ENCODE peak calls at places on chromosomes 1 and 21, in seven cellular contexts. X is aorta; W is Karpas-422; D is cardiac muscle cell; G is CD8-positive, alpha-beta T cell; P is stomach; Q is lung. M is an unnamed sample. For H3K4me1, the result is how much of the 10 kb centered on the place peaks cover.

GRCh38 chr1:36223373-36223995 is 759 bp upstream of the THRAP3 start:
- DNase-seq in X (no peak), W (peak), D (peak), G (peak), P (no peak), Q (no peak), M (peak)

GRCh38 chr1:43719063-43719462 is 11.7 kb downstream of the ST3GAL3 start:
- DNase-seq in X (no peak), W (no peak), D (peak), G (no peak), P (no peak), Q (no peak), M (no peak)

GRCh38 chr1:108041360-108042143 is 76.6 kb upstream of the VAV3 start:
- DNase-seq in X (no peak), W (peak), D (peak), G (no peak), P (no peak), Q (no peak), M (no peak)

GRCh38 chr1:17636612-17637011 is 97.1 kb downstream of the ARHGEF10L start:
- DNase-seq in X (no peak), W (no peak), D (no peak), G (no peak), P (no peak), Q (no peak), M (no peak)

GRCh38 chr1:244761279-244761678 is 74.2 kb upstream of the COX20 start:
- DNase-seq in X (peak), W (no peak), D (no peak), G (no peak), P (no peak), Q (no peak), M (no peak)

GRCh38 chr1:8663915-8664331 is 153.5 kb downstream of the RERE start:
- DNase-seq in X (no peak), W (no peak), D (peak), G (no peak), P (peak), Q (no peak), M (peak)

GRCh38 chr1:39174400-39175081 is 30.0 kb upstream of the MACF1 start:
- DNase-seq in X (no peak), W (no peak), D (no peak), G (no peak), P (no peak), Q (no peak), M (no peak)

GRCh38 chr1:193937308-193937707 is 750.9 kb upstream of the B3GALT2 start:
- DNase-seq in X (no peak), W (no peak), D (no peak), G (no peak), P (no peak), Q (no peak), M (no peak)

GRCh38 chr21:36706951-36707762 is 8.2 kb downstream of the SIM2 start:
- DNase-seq in X (peak), W (no peak), D (peak), G (no peak), P (no peak), Q (no peak), M (no peak)

GRCh38 chr1:90725961-90726715 is 9.0 kb upstream of the BARHL2 start:
- DNase-seq in X (no peak), W (no peak), D (peak), G (no peak), P (no peak), Q (no peak), M (no peak)

GRCh38 chr1:245485996-245486395 is 331.2 kb downstream of the KIF26B start:
- DNase-seq in X (no peak), W (no peak), D (peak), G (no peak), P (no peak), Q (no peak), M (no peak)

GRCh38 chr1:35029756-35030155 is 2.0 kb downstream of the ZMYM6 start:
- DNase-seq in X (no peak), W (no peak), D (peak), G (no peak), P (no peak), Q (no peak), M (no peak)

GRCh38 chr1:47689894-47690293 is 252.1 kb downstream of the FOXD2 start:
- DNase-seq in X (peak), W (no peak), D (no peak), G (no peak), P (peak), Q (no peak), M (no peak)

GRCh38 chr21:41418393-41418792 is 7.6 kb upstream of the MX1 start:
- DNase-seq in X (no peak), W (no peak), D (no peak), G (no peak), P (no peak), Q (no peak), M (no peak)

GRCh38 chr1:152348447-152348846 is 11.4 kb downstream of the FLG2 start:
- DNase-seq in X (no peak), W (peak), D (no peak), G (no peak), P (no peak), Q (no peak), M (no peak)

GRCh38 chr1:18951818-18952391 is 4.6 kb downstream of the IFFO2 start:
- DNase-seq in X (no peak), W (no peak), D (peak), G (peak), P (peak), Q (no peak), M (peak)

GRCh38 chr1:15609631-15610030 is 7.6 kb upstream of the DDI2 start:
- DNase-seq in X (no peak), W (no peak), D (no peak), G (no peak), P (no peak), Q (no peak), M (no peak)

GRCh38 chr1:41503507-41504125 is 19.1 kb upstream of the EDN2 start:
- DNase-seq in X (no peak), W (no peak), D (no peak), G (no peak), P (no peak), Q (no peak), M (no peak)

GRCh38 chr1:30305061-30305460 is 418.3 kb downstream of the MATN1 start:
- DNase-seq in X (no peak), W (no peak), D (no peak), G (no peak), P (no peak), Q (no peak), M (no peak)

GRCh38 chr1:117215733-117216462 is 5.2 kb upstream of the VTCN1 start:
- DNase-seq in X (peak), W (no peak), D (no peak), G (no peak), P (no peak), Q (no peak), M (no peak)

GRCh38 chr1:53548031-53548491 is 88.9 kb downstream of the DMRTB1 start:
- DNase-seq in X (peak), W (no peak), D (no peak), G (no peak), P (no peak), Q (no peak), M (no peak)

GRCh38 chr1:21024918-21025317 is 151.8 kb downstream of the EIF4G3 start:
- DNase-seq in X (no peak), W (no peak), D (no peak), G (no peak), P (no peak), Q (no peak), M (no peak)

GRCh38 chr1:117001254-117001927 is at the start of gene CD101:
- DNase-seq in X (no peak), W (no peak), D (no peak), G (no peak), P (no peak), Q (no peak), M (peak)

GRCh38 chr1:208240698-208241355 is 3.4 kb downstream of the PLXNA2 start:
- DNase-seq in X (no peak), W (no peak), D (no peak), G (no peak), P (no peak), Q (no peak), M (no peak)
- H3K4me1 ChIP-seq in X (under half), W (under half), D (half or more), G (under half), P (half or more), Q (under half), M (under half)

GRCh38 chr1:22978299-22978698 is 5.6 kb upstream of the LACTBL1 start:
- DNase-seq in X (no peak), W (no peak), D (peak), G (no peak), P (no peak), Q (no peak), M (no peak)

DNA sequence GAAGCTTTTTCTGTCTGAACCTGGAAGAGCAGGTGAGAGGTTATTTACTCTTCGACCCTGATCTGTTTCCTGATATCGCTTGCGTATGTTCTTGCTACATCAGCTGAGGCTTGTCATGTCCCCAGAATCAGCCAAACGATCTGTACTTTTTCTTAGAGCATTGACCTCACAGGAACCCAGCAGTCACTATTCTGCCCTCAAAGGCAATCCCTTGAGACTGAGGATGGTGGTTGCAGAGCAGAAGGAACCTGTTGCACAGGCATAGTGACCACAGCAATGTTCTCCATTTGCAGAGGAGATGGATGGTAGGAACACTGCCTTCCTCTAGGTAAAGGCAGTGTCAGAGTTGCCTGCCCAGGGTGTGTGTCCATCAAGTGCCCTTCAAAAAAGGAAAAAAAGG is 11.3 kb upstream of the LACTBL1 start:
- DNase-seq in X (no peak), W (no peak), D (no peak), G (no peak), P (no peak), Q (no peak), M (no peak)
- H3K27ac ChIP-seq in X (no peak), W (no peak), D (no peak), G (no peak), P (no peak), Q (no peak), M (no peak)

GRCh38 chr1:66933887-66934700 is 9.3 kb downstream of the MIER1 start:
- DNase-seq in X (no peak), W (no peak), D (no peak), G (no peak), P (no peak), Q (no peak), M (peak)
- H3K4me1 ChIP-seq in X (under half), W (under half), D (under half), G (half or more), P (under half), Q (under half), M (under half)

DNA sequence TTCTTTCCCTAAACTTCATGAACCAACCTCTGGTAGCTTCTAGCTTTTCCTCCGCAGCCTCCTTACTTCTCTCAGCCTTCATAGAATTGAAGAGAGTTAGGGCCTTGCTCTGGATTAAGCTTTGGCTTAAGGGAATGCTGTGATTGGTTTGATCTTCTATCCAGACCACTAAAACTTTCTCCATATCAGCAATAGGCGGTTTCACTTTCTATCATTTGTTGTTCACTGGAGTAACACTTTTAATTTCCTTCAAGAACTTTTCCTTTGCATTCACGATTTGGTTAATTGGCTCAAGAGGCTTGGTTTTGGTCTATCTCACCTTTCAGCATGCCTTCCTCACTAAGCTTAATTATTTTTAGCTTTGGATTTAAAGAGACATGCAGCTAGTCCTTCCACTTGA is 5.1 kb downstream of the URB2 start:
- DNase-seq in X (no peak), W (no peak), D (no peak), G (no peak), P (no peak), Q (no peak), M (peak)
- H3K27ac ChIP-seq in X (no peak), W (no peak), D (no peak), G (no peak), P (no peak), Q (no peak), M (peak)

DNA sequence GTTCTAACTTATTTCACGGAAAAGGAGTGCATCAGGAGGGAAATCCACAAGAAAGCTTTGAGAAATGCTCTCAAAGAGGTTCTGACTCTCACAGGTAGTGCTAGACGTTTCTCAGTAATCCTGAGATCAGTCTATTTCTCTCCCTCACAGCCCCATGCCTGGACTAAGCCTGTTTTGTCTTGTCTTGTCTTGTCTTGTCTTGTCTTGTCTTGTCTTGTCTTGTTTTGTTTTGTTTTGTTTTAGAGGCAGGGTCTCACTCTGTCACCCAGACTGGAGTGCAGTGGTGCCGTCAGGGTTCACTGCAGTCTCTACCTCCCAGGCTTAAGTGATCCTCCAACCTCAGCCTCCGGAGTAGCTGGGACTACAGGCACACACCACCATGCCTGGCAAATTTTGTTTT is 133.3 kb upstream of the SGIP1 start:
- DNase-seq in X (no peak), W (peak), D (no peak), G (no peak), P (no peak), Q (no peak), M (no peak)
- H3K4me1 ChIP-seq in X (under half), W (half or more), D (under half), G (under half), P (under half), Q (under half), M (under half)

GRCh38 chr1:216887032-216887431 is 163.8 kb upstream of the ESRRG start:
- DNase-seq in X (no peak), W (no peak), D (no peak), G (no peak), P (no peak), Q (no peak), M (no peak)
- H3K27ac ChIP-seq in X (no peak), W (no peak), D (no peak), G (no peak), P (no peak), Q (no peak), M (no peak)

GRCh38 chr1:237050185-237050584 is 8.2 kb downstream of the RYR2 start:
- DNase-seq in X (no peak), W (no peak), D (no peak), G (no peak), P (no peak), Q (no peak), M (no peak)

GRCh38 chr1:237059244-237059643 is 17.3 kb downstream of the RYR2 start:
- DNase-seq in X (no peak), W (no peak), D (no peak), G (no peak), P (no peak), Q (no peak), M (no peak)

GRCh38 chr1:237058470-237058869 is 16.5 kb downstream of the RYR2 start:
- DNase-seq in X (no peak), W (no peak), D (no peak), G (no peak), P (no peak), Q (no peak), M (no peak)

GRCh38 chr1:237050915-237051314 is 8.9 kb downstream of the RYR2 start:
- DNase-seq in X (no peak), W (no peak), D (no peak), G (no peak), P (no peak), Q (no peak), M (no peak)

GRCh38 chr1:237054313-237054712 is 12.3 kb downstream of the RYR2 start:
- DNase-seq in X (no peak), W (no peak), D (no peak), G (no peak), P (no peak), Q (no peak), M (no peak)
- H3K4me1 ChIP-seq in X (under half), W (under half), D (under half), G (under half), P (under half), Q (under half), M (under half)

GRCh38 chr1:212668477-212668876 is 31.2 kb downstream of the BATF3 start:
- DNase-seq in X (no peak), W (no peak), D (no peak), G (no peak), P (no peak), Q (no peak), M (no peak)
- H3K27ac ChIP-seq in X (no peak), W (no peak), D (no peak), G (no peak), P (peak), Q (peak), M (peak)

GRCh38 chr1:32761253-32761877 is 55.8 kb downstream of the YARS1 start:
- DNase-seq in X (no peak), W (no peak), D (peak), G (no peak), P (peak), Q (peak), M (peak)
- H3K4me1 ChIP-seq in X (under half), W (under half), D (under half), G (under half), P (half or more), Q (under half), M (under half)

M was measured in small intestine.